ENCODE peak calls at places on chromosomes 3 and 15, in nine cellular contexts. N is upper lobe of right lung, R is dorsolateral prefrontal cortex, V is esophagus muscularis mucosa, C is uterus, M is OCI-LY7, J is D721Med, X is cardiac fibroblast, P is IMR-90. E is an unnamed sample.

GRCh38 chr3:23085256-23085655 is 117.9 kb upstream of the UBE2E2 start:
- DNase-seq in R (no peak), C (no peak), X (peak), J (no peak), P (no peak), N (no peak), V (no peak), M (no peak), E (peak)

GRCh38 chr15:47756872-47757271 is 39.6 kb downstream of the SEMA6D start:
- DNase-seq in P (peak), X (peak), R (no peak), V (no peak), C (no peak), J (no peak), M (no peak), N (no peak), E (peak)

GRCh38 chr15:45183001-45183400 is 4.8 kb downstream of the SHF start:
- DNase-seq in X (no peak), C (no peak), M (no peak), P (no peak), N (no peak), J (no peak), R (no peak), V (no peak), E (no peak)

GRCh38 chr3:141878812-141879211 is 2.4 kb downstream of the ATP1B3 start:
- DNase-seq in J (no peak), M (no peak), V (no peak), P (peak), C (no peak), X (peak), R (no peak), N (no peak), E (no peak)

GRCh38 chr3:138461246-138461645 is 26.8 kb downstream of the ESYT3 start:
- DNase-seq in J (no peak), P (peak), C (no peak), R (no peak), X (no peak), N (peak), V (no peak), M (no peak), E (no peak)

GRCh38 chr15:37100109-37100873 is at the start of gene MEIS2:
- DNase-seq in V (peak), R (peak), N (peak), C (peak), M (peak), X (peak), J (peak), P (peak), E (peak)

GRCh38 chr3:129888739-129889138 is 4.8 kb downstream of the TMCC1 start:
- DNase-seq in X (peak), J (no peak), C (no peak), R (no peak), N (no peak), P (peak), V (no peak), M (no peak), E (peak)

GRCh38 chr3:159032311-159032710 is 230.5 kb downstream of the MFSD1 start:
- DNase-seq in N (no peak), M (no peak), C (no peak), R (no peak), V (no peak), P (no peak), J (no peak), X (peak), E (peak)

GRCh38 chr3:158649791-158650190 is 5.5 kb downstream of the GFM1 start:
- DNase-seq in J (no peak), R (no peak), P (no peak), V (no peak), M (no peak), N (no peak), X (no peak), C (no peak), E (no peak)

GRCh38 chr3:53519047-53519717 is 24.8 kb downstream of the CACNA1D start:
- DNase-seq in X (no peak), J (no peak), M (no peak), V (no peak), P (no peak), C (no peak), N (no peak), R (no peak), E (no peak)

GRCh38 chr3:188911033-188911850 is 260.5 kb upstream of the TPRG1 start:
- DNase-seq in V (peak), J (no peak), N (no peak), X (no peak), P (peak), R (no peak), C (peak), M (no peak), E (no peak)

GRCh38 chr3:160184655-160185054 is 40.6 kb upstream of the C3orf80 start:
- DNase-seq in J (no peak), X (peak), V (no peak), M (no peak), P (peak), N (no peak), C (no peak), R (no peak), E (no peak)

GRCh38 chr3:100954990-100955389 is 38.2 kb downstream of the ABI3BP start:
- DNase-seq in P (peak), R (no peak), C (peak), N (no peak), V (no peak), J (no peak), X (peak), M (no peak), E (peak)

GRCh38 chr3:84965141-84965540 is 6.4 kb downstream of the CADM2 start:
- DNase-seq in M (no peak), C (no peak), R (no peak), P (no peak), J (peak), X (no peak), V (no peak), N (no peak), E (no peak)

GRCh38 chr3:173586176-173586575 is 188.6 kb downstream of the NLGN1 start:
- DNase-seq in N (no peak), M (no peak), J (no peak), V (no peak), C (no peak), R (no peak), P (peak), X (no peak), E (no peak)

GRCh38 chr15:97036301-97036700 is 705.8 kb downstream of the NR2F2 start:
- DNase-seq in J (no peak), C (no peak), V (no peak), X (peak), M (no peak), P (no peak), R (no peak), N (no peak), E (no peak)

GRCh38 chr3:8767667-8768363 is 1.6 kb downstream of the OXTR start:
- DNase-seq in M (no peak), X (peak), V (peak), C (no peak), N (no peak), J (no peak), P (no peak), R (no peak), E (no peak)

GRCh38 chr3:190381356-190381940 is 6.5 kb upstream of the CLDN16 start:
- DNase-seq in C (no peak), R (no peak), P (peak), J (no peak), N (no peak), X (peak), V (no peak), M (no peak), E (no peak)

GRCh38 chr3:190385835-190386688 is 1.9 kb upstream of the CLDN16 start:
- DNase-seq in C (no peak), V (no peak), P (peak), X (peak), N (no peak), M (no peak), R (no peak), J (no peak), E (peak)

GRCh38 chr3:190382082-190382481 is 5.9 kb upstream of the CLDN16 start:
- DNase-seq in M (no peak), N (no peak), R (no peak), X (peak), P (peak), J (no peak), C (no peak), V (no peak), E (no peak)

GRCh38 chr3:190387578-190388213 is at the start of gene CLDN16:
- DNase-seq in C (no peak), J (no peak), V (no peak), X (no peak), M (no peak), N (no peak), P (no peak), R (no peak), E (no peak)

DNA sequence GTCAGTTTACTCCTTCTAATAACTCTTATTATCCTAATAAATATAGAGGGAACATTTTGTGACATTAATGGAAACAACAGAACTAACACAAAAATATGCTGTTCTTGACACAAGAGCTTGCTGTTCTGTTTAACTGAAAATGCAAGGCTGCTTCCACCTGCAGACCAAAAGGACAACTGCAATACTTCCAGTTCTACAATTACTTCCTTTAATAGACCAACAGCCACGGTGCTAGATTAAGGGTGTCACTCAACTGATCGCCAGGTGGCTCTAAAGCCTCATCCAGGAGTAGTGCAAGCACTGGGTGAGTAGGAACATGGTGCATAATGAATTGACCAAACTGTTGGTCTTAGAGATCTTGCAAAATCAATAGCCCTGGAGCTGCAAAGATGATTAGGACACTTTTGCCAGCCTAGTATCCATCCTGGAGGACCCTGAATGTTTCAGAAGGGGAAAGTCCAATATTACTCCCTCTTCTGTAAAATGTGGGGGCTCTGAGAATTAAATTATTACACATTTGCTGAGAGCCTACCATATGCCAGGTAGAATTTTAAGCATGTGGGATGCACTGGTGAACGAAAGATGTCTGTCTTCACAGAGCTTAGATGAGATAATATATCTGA is 3.6 kb upstream of the CLDN16 start:
- DNase-seq in V (no peak), N (no peak), J (no peak), R (no peak), P (peak), M (peak), X (peak), C (no peak), E (peak)
- TF ChIP-seq CTCF in V (peak), N (peak), J (peak), R (no peak), P (peak), M (peak), X (peak), C (peak), E (peak)

GRCh38 chr3:117404756-117405155 is 695.2 kb downstream of the TUSC7 start:
- DNase-seq in J (no peak), V (no peak), M (no peak), P (no peak), R (no peak), C (no peak), X (no peak), N (no peak), E (no peak)

GRCh38 chr3:117409701-117410459 is 700.3 kb downstream of the TUSC7 start:
- DNase-seq in R (no peak), M (no peak), C (no peak), P (peak), X (peak), V (no peak), N (no peak), J (no peak), E (peak)

GRCh38 chr3:117408811-117409210 is 699.2 kb downstream of the TUSC7 start:
- DNase-seq in R (no peak), C (no peak), X (peak), M (no peak), J (no peak), N (no peak), V (no peak), P (peak), E (no peak)

GRCh38 chr3:117409256-117409655 is 699.7 kb downstream of the TUSC7 start:
- DNase-seq in P (no peak), R (no peak), J (no peak), N (no peak), X (no peak), V (no peak), M (no peak), C (no peak), E (no peak)

GRCh38 chr3:117407317-117407716 is 697.7 kb downstream of the TUSC7 start:
- DNase-seq in M (no peak), X (peak), R (no peak), C (no peak), N (no peak), P (peak), V (no peak), J (no peak), E (peak)
- TF ChIP-seq CTCF in M (peak), X (peak), R (no peak), C (no peak), N (no peak), P (peak), V (no peak), J (peak), E (peak)

DNA sequence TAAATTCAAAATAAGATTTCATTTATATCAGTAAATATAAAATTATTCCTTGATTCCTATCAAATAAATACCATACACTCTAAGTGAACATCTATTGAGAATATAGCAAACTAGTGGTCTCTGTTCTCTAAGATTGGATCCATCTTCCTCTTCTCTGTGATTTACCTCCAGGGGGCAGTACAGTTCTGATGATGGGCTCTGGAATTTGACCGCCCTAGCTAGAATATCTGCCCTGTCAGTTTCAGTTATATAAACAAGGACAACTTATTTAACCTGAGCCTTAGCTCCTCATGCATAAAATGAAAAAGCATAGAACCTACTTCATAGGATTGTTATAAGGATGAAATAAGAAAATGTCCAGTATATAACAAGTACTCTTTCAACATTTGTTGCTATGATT is 171.1 kb upstream of the CCDC54 start:
- DNase-seq in C (no peak), P (peak), X (peak), M (peak), R (no peak), J (no peak), N (no peak), V (no peak), E (peak)
- TF ChIP-seq CTCF in C (peak), P (peak), X (peak), M (peak), R (peak), J (peak), N (peak), V (peak), E (peak)

DNA sequence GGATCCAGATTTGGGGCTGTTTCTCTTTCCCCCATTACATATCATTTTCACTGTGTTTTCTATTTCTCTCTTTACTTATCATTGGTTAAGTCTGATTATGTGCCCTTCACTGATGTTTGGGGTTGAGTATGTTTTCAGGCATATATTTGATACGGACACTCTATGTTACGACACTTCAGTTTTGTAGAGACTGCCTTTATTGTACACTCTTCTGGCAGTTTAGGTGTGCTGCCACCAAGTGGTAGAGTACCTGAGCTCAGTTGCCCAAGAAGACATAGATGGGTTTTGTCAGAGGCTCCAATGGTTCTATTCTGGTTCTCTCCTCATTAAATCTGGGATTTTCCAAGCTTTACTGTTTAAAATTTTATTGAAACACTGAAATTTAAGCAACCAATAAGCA is 255.0 kb upstream of the ROPN1 start:
- DNase-seq in R (no peak), P (peak), J (no peak), C (no peak), M (peak), V (no peak), X (peak), N (no peak), E (no peak)
- TF ChIP-seq CTCF in R (peak), P (peak), J (peak), C (peak), M (peak), V (peak), X (peak), N (peak), E (peak)

DNA sequence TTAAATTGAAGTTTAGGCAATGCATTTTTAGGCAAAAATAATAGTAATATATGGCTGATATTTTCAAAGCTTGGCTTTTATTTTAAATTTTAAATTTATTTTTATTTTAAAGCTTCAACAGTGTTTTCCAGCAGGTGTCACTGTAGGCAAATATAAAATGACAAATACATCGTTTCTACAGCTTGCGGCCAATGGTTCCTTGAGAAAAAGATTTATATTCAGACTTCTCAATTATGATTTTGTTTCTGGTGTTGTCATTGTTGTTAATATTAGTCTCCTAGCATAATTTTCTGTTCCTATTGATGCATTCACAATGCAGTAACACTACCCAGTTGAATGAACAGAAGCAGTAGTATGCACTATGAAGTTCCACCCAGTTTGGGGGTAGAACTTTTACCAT is 220.7 kb upstream of the DNAJC19 start:
- DNase-seq in X (peak), V (no peak), R (no peak), P (peak), M (peak), C (no peak), N (no peak), J (no peak), E (peak)
- TF ChIP-seq CTCF in X (no peak), V (peak), R (peak), P (peak), M (peak), C (no peak), N (peak), J (peak), E (peak)

GRCh38 chr15:29942548-29942947 is 120.3 kb upstream of the TJP1 start:
- DNase-seq in N (no peak), R (no peak), P (no peak), V (no peak), J (no peak), X (no peak), M (no peak), C (no peak), E (no peak)
- TF ChIP-seq CTCF in N (no peak), R (no peak), P (no peak), V (no peak), J (no peak), X (no peak), M (no peak), C (no peak), E (no peak)

GRCh38 chr3:54578417-54578816 is 349.4 kb downstream of the LRTM1 start:
- DNase-seq in R (no peak), M (no peak), C (no peak), X (no peak), N (no peak), V (peak), J (no peak), P (no peak), E (no peak)
- TF ChIP-seq CTCF in R (no peak), M (no peak), C (no peak), X (no peak), N (no peak), V (no peak), J (no peak), P (no peak), E (no peak)

GRCh38 chr15:40267670-40268069 is 15.2 kb downstream of the ANKRD63 start:
- DNase-seq in C (no peak), P (no peak), V (no peak), X (no peak), M (no peak), J (no peak), N (no peak), R (no peak), E (no peak)
- TF ChIP-seq CTCF in C (no peak), P (no peak), V (no peak), X (no peak), M (no peak), J (no peak), N (no peak), R (no peak), E (no peak)

GRCh38 chr3:128859573-128860154 is 19.8 kb upstream of the ACAD9 start:
- DNase-seq in J (no peak), P (no peak), R (no peak), V (no peak), M (peak), C (no peak), X (peak), N (no peak), E (no peak)

GRCh38 chr3:128864351-128864811 is 15.0 kb upstream of the ACAD9 start:
- DNase-seq in P (no peak), R (peak), C (no peak), M (no peak), N (no peak), X (no peak), J (no peak), V (no peak), E (no peak)

GRCh38 chr3:128861491-128861890 is 17.9 kb upstream of the ACAD9 start:
- DNase-seq in J (no peak), V (no peak), M (no peak), C (no peak), X (no peak), N (no peak), R (no peak), P (no peak), E (no peak)

GRCh38 chr3:128867200-128868125 is 12.0 kb upstream of the ACAD9 start:
- DNase-seq in C (no peak), P (no peak), V (no peak), N (no peak), J (no peak), X (no peak), M (no peak), R (no peak), E (no peak)

GRCh38 chr3:128863560-128863959 is 15.9 kb upstream of the ACAD9 start:
- DNase-seq in R (no peak), M (no peak), N (no peak), V (no peak), C (no peak), P (no peak), J (no peak), X (no peak), E (no peak)
- TF ChIP-seq CTCF in R (no peak), M (peak), N (peak), V (peak), C (no peak), P (peak), J (peak), X (peak), E (peak)